ENCODE peak calls at places on chromosome 1, in four cellular contexts. O is HepG2, D is H1, I is GM12878. J is an unnamed sample.

GRCh38 chr1:32266926-32267645 is 16.0 kb downstream of the LCK start:
- DNase-seq in O (peak; percentile 39), D (no peak), I (no peak), J (no peak)

GRCh38 chr1:114310771-114311251 is 157.1 kb upstream of the SYT6 start:
- DNase-seq in O (no peak), D (no peak), I (no peak), J (no peak)

GRCh38 chr1:45299981-45300668 is 26.6 kb upstream of the HPDL start:
- DNase-seq in O (peak; percentile 80), D (peak; percentile 46), I (no peak), J (peak; percentile 85)

GRCh38 chr1:67579623-67580394 is 105.2 kb upstream of the GADD45A start:
- DNase-seq in O (no peak), D (no peak), I (no peak), J (no peak)

GRCh38 chr1:38270241-38270871 is 223.8 kb upstream of the POU3F1 start:
- DNase-seq in O (no peak), D (peak; percentile 76), I (no peak), J (no peak)

GRCh38 chr1:173050865-173051264 is at the start of gene TNFSF18:
- DNase-seq in O (no peak), D (no peak), I (no peak), J (no peak)

GRCh38 chr1:13805431-13805830 is 105.4 kb downstream of the PRDM2 start:
- DNase-seq in O (no peak), D (no peak), I (no peak), J (no peak)

GRCh38 chr1:49016030-49016991 is 239.6 kb upstream of the BEND5 start:
- DNase-seq in O (no peak), D (no peak), I (no peak), J (no peak)

GRCh38 chr1:151897861-151898468 is 11.3 kb downstream of the THEM4 start:
- DNase-seq in O (no peak), D (no peak), I (no peak), J (no peak)

GRCh38 chr1:30816211-30817082 is 58.9 kb upstream of the LAPTM5 start:
- DNase-seq in O (no peak), D (peak; percentile 93), I (no peak), J (no peak)

DNA sequence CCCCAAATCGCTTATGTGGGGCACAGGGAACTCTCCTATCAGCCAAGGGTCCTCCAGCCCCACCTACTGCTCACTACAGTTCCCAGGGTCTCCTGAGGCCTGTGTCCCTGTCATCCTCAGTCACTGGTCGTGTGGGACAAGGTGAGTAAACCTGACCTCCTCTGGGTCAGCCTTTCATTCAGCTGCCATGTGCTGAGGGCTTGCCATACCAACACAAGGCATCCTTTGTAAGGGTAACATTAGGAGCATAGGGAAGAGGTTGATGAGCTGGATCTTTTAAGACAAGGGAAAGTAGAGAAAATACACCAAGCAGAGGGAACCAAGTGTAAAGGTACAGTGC is 11.2 kb upstream of the SNAPIN start:
- DNase-seq in O (no peak), D (no peak), I (no peak), J (no peak)
- TF ChIP-seq JUND in O (no peak), D (no peak), I (no peak), J (no peak)

GRCh38 chr1:245418029-245418428 is 263.2 kb downstream of the KIF26B start:
- DNase-seq in O (no peak), D (no peak), I (no peak), J (no peak)
- TF ChIP-seq HDAC6 in O (no peak), D (no peak), I (no peak), J (no peak)

DNA sequence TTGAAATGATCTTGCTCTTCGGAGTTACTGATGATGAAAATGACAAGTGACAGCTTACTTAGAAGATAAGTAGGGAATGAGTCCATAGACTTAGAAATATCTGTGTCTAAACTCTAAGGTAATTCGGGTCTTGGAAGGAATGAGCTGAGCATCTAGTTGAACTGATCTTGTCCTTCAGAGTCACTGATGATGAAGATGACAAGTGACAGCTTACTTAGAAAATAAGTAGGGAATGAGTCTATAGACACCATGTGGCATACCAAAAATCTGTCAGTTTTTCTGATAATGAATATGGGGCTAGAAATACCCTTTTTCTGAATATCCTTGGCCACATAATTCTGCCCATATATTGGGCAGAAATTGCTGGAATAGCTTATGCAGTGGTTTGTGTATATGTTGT is 14.7 kb downstream of the CTTNBP2NL start:
- DNase-seq in O (no peak), D (no peak), I (no peak), J (no peak)
- TF ChIP-seq YY1 in O (no peak), D (no peak), I (no peak), J (no peak)

DNA sequence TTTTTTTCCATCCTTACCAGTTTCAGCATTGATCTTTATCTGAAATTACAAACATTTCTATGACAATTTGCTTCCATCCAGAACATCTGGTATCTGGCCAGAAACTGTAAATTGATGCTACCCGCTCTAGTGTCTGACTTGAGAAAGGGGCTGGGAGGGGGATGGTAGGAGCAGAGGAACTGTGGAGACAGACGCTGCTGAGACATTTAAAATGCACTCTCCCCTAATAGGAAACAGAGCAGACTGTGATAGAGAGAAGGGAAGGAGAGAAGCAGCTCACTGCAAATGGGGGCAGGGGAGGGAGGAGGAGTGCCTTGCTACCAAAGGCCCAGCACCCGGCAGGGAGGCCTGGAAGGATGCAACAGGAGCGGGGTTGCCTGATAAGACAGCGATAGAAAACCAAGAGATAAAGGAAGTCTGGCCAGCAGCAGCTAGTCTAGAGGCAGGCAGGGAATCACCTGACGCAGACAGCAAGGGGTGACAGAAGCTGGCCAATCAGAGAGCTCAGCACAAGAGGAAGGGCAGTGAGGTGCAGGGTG is 195.5 kb upstream of the NFIA start:
- DNase-seq in O (no peak), D (peak; percentile 68), I (no peak), J (no peak)
- TF ChIP-seq JUND in O (no peak), D (no peak), I (no peak), J (no peak)

DNA sequence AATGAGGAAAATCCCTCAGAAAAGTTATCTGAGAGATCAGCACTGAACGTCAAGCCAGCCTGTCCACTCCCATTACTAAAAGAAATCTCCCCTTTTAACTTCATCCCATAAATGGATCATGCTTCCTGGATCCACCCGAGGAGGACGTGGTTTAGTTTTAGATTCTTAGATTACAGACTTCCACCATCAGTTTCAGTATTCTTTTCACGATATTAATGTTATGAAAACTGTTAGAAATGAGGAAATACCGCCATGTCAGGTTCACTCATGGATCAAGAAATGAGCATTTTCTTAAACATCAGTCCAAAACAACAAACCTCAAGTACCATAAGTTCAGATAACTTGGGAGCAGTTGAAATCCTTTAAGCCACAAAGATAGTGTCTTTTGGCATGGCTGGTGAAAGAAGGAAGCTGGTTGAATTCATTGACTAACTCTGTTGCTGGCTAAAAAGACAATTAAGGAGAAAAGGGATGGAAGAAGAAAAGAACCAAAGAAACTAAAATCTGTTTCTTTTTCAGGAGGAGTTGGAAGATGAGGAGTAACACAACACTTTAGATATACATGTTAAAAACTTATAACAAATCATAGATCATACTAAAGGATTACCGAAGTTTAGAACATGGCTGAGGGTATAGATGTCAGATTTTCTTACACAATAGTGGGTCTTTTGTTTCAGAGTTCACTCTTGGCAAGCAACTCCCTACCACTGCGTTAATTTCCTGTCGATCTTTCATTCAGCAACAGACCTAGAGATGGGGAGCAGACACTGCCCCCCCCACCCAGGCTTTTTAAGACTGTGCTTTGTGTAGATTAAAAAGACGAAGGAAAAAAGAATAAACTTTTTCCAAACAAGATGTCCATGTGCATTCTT is 50.1 kb downstream of the NFIA start:
- DNase-seq in O (no peak), D (no peak), I (no peak), J (no peak)
- TF ChIP-seq HDAC6 in O (no peak), D (no peak), I (no peak), J (no peak)